ENCODE peak calls at places on chromosomes 4 and X, in nine cellular contexts. X is SJSA1; U is PC-3; W is neural progenitor cell; Z is mesenchymal stem cell; A is Panc1; C is mucosa of descending colon; G is CD8-positive, alpha-beta T cell; M is breast epithelium. S is an unnamed sample.

GRCh38 chr4:113781439-113782040 is 20.0 kb upstream of the CAMK2D start:
- DNase-seq in X (no peak), U (peak; percentile 63), W (peak; percentile 14), Z (peak; percentile 41), A (no peak), C (no peak), G (no peak), M (no peak), S (no peak)

GRCh38 chrX:66756717-66757116 is 117.8 kb upstream of the EDA2R start:
- DNase-seq in X (no peak), U (no peak), W (no peak), Z (no peak), A (no peak), C (no peak), G (no peak), M (no peak), S (no peak)

GRCh38 chr4:1201851-1202525 is 29.6 kb upstream of the SPON2 start:
- DNase-seq in X (no peak), U (no peak), W (no peak), Z (peak; percentile 100), A (no peak), C (peak; percentile 68), G (peak; percentile 95), M (peak; percentile 68), S (no peak)

GRCh38 chr4:8370835-8371234 is 69.7 kb downstream of the ACOX3 start:
- DNase-seq in X (no peak), U (no peak), W (no peak), Z (no peak), A (no peak), C (no peak), G (no peak), M (no peak), S (no peak)

GRCh38 chrX:103722505-103722904 is 11.8 kb downstream of the TMEM31 start:
- DNase-seq in X (no peak), U (no peak), W (no peak), Z (no peak), A (no peak), C (no peak), G (no peak), M (no peak), S (no peak)

GRCh38 chr4:8308856-8309771 is 39.6 kb downstream of the HTRA3 start:
- DNase-seq in X (no peak), U (no peak), W (no peak), Z (peak; percentile 22), A (no peak), C (peak; percentile 45), G (no peak), M (peak; percentile 24), S (no peak)

GRCh38 chrX:4570141-4570540 is 856.7 kb upstream of the PRKX start:
- DNase-seq in X (no peak), U (peak; percentile 65), W (no peak), Z (peak; percentile 0), A (no peak), C (no peak), G (no peak), M (no peak), S (no peak)

GRCh38 chr4:40340034-40340433 is 4.9 kb downstream of the CHRNA9 start:
- DNase-seq in X (no peak), U (peak; percentile 6), W (no peak), Z (no peak), A (no peak), C (no peak), G (no peak), M (no peak), S (no peak)

GRCh38 chr4:57719451-57719850 is 609.3 kb upstream of the IGFBP7 start:
- DNase-seq in X (no peak), U (no peak), W (no peak), Z (no peak), A (no peak), C (no peak), G (no peak), M (no peak), S (no peak)

GRCh38 chr4:125268065-125268755 is 46.5 kb upstream of the FAT4 start:
- DNase-seq in X (no peak), U (no peak), W (peak; percentile 37), Z (peak; percentile 22), A (no peak), C (no peak), G (no peak), M (no peak), S (peak; percentile 63)

GRCh38 chr4:150769845-150770244 is 187.9 kb downstream of the MAB21L2 start:
- DNase-seq in X (no peak), U (peak; percentile 44), W (no peak), Z (no peak), A (no peak), C (no peak), G (no peak), M (no peak), S (no peak)

GRCh38 chr4:38696697-38697096 is 32.7 kb downstream of the KLF3 start:
- DNase-seq in X (no peak), U (no peak), W (no peak), Z (no peak), A (no peak), C (no peak), G (no peak), M (no peak), S (no peak)

GRCh38 chr4:165327211-165328100 is at the start of gene MSMO1:
- DNase-seq in X (peak; percentile 99), U (peak; percentile 98), W (peak; percentile 100), Z (peak; percentile 99), A (peak; percentile 89), C (peak; percentile 99), G (peak; percentile 99), M (peak; percentile 100), S (peak; percentile 98)

GRCh38 chr4:165330071-165330470 is 2.6 kb downstream of the MSMO1 start:
- DNase-seq in X (no peak), U (no peak), W (no peak), Z (no peak), A (no peak), C (no peak), G (no peak), M (no peak), S (no peak)

GRCh38 chr4:165328708-165329107 is 1.2 kb downstream of the MSMO1 start:
- DNase-seq in X (no peak), U (no peak), W (peak; percentile 18), Z (no peak), A (no peak), C (no peak), G (no peak), M (no peak), S (no peak)

GRCh38 chr4:165326831-165327210 is 648 bp upstream of the MSMO1 start:
- DNase-seq in X (no peak), U (peak; percentile 14), W (peak; percentile 22), Z (no peak), A (no peak), C (peak; percentile 49), G (no peak), M (no peak), S (peak; percentile 30)

GRCh38 chr4:165328101-165328425 is 594 bp downstream of the MSMO1 start:
- DNase-seq in X (no peak), U (no peak), W (no peak), Z (no peak), A (no peak), C (no peak), G (no peak), M (no peak), S (no peak)
- H3K4me1 ChIP-seq in X (peaks cover 19% of the 10 kb centered on the region), U (peaks cover 17% of the 10 kb centered on the region), W (peaks cover 29% of the 10 kb centered on the region), Z (peaks cover 14% of the 10 kb centered on the region), A (peaks cover 2% of the 10 kb centered on the region), C (peaks cover 4% of the 10 kb centered on the region), G (peaks cover 21% of the 10 kb centered on the region), M (peaks cover 4% of the 10 kb centered on the region), S (peaks cover 24% of the 10 kb centered on the region)

GRCh38 chrX:10090319-10090718 is 66.5 kb upstream of the CLCN4 start:
- DNase-seq in X (no peak), U (peak; percentile 80), W (no peak), Z (peak; percentile 40), A (no peak), C (no peak), G (no peak), M (no peak), S (no peak)
- H3K36me3 ChIP-seq in X (peaks cover 5% of the 10 kb centered on the region), U (peaks cover 16% of the 10 kb centered on the region), W (no peaks in the 10 kb centered on the region), Z (peaks cover 15% of the 10 kb centered on the region), A (no peaks in the 10 kb centered on the region), C (no peaks in the 10 kb centered on the region), G (no peaks in the 10 kb centered on the region), M (no peaks in the 10 kb centered on the region), S (peaks cover 5% of the 10 kb centered on the region)

GRCh38 chr4:120842046-120842445 is 80.5 kb downstream of the PRDM5 start:
- DNase-seq in X (no peak), U (no peak), W (no peak), Z (peak; percentile 69), A (no peak), C (no peak), G (no peak), M (no peak), S (no peak)
- H3K4me3 ChIP-seq in X (no peak overlapping the region), U (no peak overlapping the region), W (no peak overlapping the region), Z (no peak overlapping the region), A (no peak overlapping the region), C (no peak overlapping the region), G (no peak overlapping the region), M (no peak overlapping the region), S (no peak overlapping the region)

GRCh38 chr4:6991249-6991648 is 51.9 kb upstream of the TADA2B start:
- DNase-seq in X (no peak), U (no peak), W (no peak), Z (no peak), A (no peak), C (no peak), G (no peak), M (no peak), S (no peak)

GRCh38 chr4:6996481-6996880 is 46.7 kb upstream of the TADA2B start:
- DNase-seq in X (no peak), U (no peak), W (no peak), Z (no peak), A (no peak), C (no peak), G (no peak), M (no peak), S (no peak)

GRCh38 chr4:6991771-6992557 is 51.2 kb upstream of the TADA2B start:
- DNase-seq in X (no peak), U (peak; percentile 82), W (no peak), Z (peak; percentile 83), A (no peak), C (no peak), G (no peak), M (peak; percentile 62), S (no peak)

GRCh38 chr4:6990661-6991060 is 52.5 kb upstream of the TADA2B start:
- DNase-seq in X (no peak), U (no peak), W (no peak), Z (no peak), A (no peak), C (no peak), G (no peak), M (no peak), S (no peak)

DNA sequence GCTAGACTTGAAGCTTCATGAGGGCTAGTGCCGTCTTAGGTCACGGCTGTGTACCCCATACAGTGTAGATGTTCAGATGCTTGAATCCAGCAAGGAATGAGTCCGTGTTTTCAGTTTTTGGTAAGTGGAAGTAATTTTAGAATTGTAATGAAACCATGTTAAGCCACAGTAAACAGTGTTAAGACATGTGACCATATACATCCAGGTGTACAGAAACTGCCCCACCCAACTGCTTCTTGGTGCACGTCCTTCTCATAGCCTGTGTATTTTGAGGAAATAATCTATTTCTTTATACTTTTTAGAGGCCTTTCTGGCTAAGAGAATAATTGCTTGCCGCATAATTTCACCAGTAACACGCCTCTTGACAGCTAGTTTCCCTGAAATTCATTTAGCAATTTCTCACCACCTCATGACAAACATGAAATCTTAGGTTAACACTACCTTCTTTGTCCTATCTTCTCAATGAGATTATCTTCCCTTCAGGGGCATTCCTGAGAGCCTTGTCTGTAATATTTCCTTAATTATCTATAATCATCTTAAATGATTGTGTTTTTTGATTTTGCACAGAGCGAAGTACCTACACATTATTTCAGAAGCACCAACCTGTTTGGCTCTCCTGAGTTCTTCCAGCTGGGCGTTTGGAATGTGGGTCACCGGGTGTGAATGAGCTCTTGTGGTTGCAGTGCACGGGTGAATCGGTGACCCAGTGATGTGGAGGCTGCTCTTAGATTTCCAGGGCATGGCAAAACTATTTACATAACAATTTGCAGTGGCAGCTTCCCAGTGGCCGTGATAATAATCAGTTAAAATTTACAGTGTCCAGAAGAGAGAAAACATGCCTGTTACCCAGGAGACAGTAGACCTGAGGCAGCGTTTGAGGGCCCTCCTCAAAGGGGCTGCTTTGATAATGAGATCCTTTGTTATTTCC is 50.2 kb upstream of the TADA2B start:
- DNase-seq in X (no peak), U (peak; percentile 38), W (no peak), Z (peak; percentile 47), A (no peak), C (no peak), G (no peak), M (peak; percentile 55), S (peak; percentile 80)
- H3K4me1 ChIP-seq in X (peaks cover 7% of the 10 kb centered on the region), U (peaks cover 44% of the 10 kb centered on the region), W (peaks cover 18% of the 10 kb centered on the region), Z (peaks cover 26% of the 10 kb centered on the region), A (peaks cover 19% of the 10 kb centered on the region), C (peaks cover 32% of the 10 kb centered on the region), G (peaks cover 30% of the 10 kb centered on the region), M (peaks cover 30% of the 10 kb centered on the region), S (peaks cover 27% of the 10 kb centered on the region)